ENCODE peak calls at places on chromosomes 13 and 19, in eight cellular contexts. A is cardiac fibroblast; H is upper lobe of right lung; T is GM12865; V is AG09309; O is epithelial cell of esophagus; E is CD8-positive, alpha-beta T cell; X is MM.1S. W is an unnamed sample.

GRCh38 chr19:45613926-45614725 is 12.1 kb upstream of the GPR4 start:
- DNase-seq in T (peak; percentile 88), E (no peak), X (peak; percentile 54), O (peak; percentile 96), H (no peak), V (peak; percentile 85), A (peak; percentile 88), W (peak; percentile 62)

GRCh38 chr19:27972291-27973040 is 1240.5 kb downstream of the UQCRFS1 start:
- DNase-seq in T (no peak), O (peak; percentile 10), H (no peak), X (no peak), A (peak; percentile 7), E (no peak), V (no peak), W (no peak)

GRCh38 chr19:54188224-54188871 is 1.0 kb downstream of the MBOAT7 start:
- DNase-seq in O (peak; percentile 26), T (no peak), A (peak; percentile 48), H (peak; percentile 60), V (no peak), X (no peak), E (no peak), W (no peak)

GRCh38 chr13:28469316-28469715 is 25.6 kb downstream of the FLT1 start:
- DNase-seq in T (no peak), E (no peak), V (no peak), H (no peak), X (no peak), A (no peak), O (no peak), W (no peak)

GRCh38 chr19:33510728-33511255 is 10.8 kb downstream of the PEPD start:
- DNase-seq in X (no peak), O (no peak), E (no peak), V (no peak), A (no peak), H (no peak), T (no peak), W (no peak)

GRCh38 chr13:33015791-33016323 is 366 bp upstream of the KL start:
- DNase-seq in A (no peak), T (peak; percentile 43), O (no peak), V (no peak), X (no peak), H (peak; percentile 65), E (no peak), W (no peak)

GRCh38 chr19:33290082-33290815 is 12.1 kb downstream of the CEBPA start:
- DNase-seq in O (peak; percentile 82), T (no peak), A (no peak), H (peak; percentile 70), E (no peak), V (no peak), X (no peak), W (no peak)

GRCh38 chr19:11375143-11375948 is 880 bp downstream of the SWSAP1 start:
- DNase-seq in A (no peak), O (no peak), E (peak; percentile 84), H (peak; percentile 87), V (no peak), X (peak; percentile 62), T (peak; percentile 88), W (no peak)

GRCh38 chr19:7867092-7867844 is 6.9 kb downstream of the PRR36 start:
- DNase-seq in T (no peak), V (no peak), E (no peak), X (no peak), A (no peak), O (no peak), H (no peak), W (no peak)

GRCh38 chr13:98672947-98673545 is 79.4 kb downstream of the SLC15A1 start:
- DNase-seq in T (peak; percentile 80), E (peak; percentile 64), X (peak; percentile 83), O (peak; percentile 76), A (peak; percentile 85), V (peak; percentile 52), H (peak; percentile 76), W (peak; percentile 35)

GRCh38 chr19:1853295-1854031 is 5.2 kb upstream of the REXO1 start:
- DNase-seq in H (peak; percentile 91), T (peak; percentile 90), A (peak; percentile 84), X (peak; percentile 94), E (peak; percentile 85), V (no peak), O (peak; percentile 85), W (peak; percentile 56)

GRCh38 chr13:31556376-31556775 is 182.9 kb upstream of the RXFP2 start:
- DNase-seq in A (peak; percentile 5), O (no peak), V (peak; percentile 40), T (no peak), H (no peak), E (no peak), X (no peak), W (no peak)

GRCh38 chr19:661427-662196 is 1.4 kb downstream of the RNF126 start:
- DNase-seq in T (peak; percentile 76), V (no peak), E (peak; percentile 81), H (no peak), O (peak; percentile 44), X (peak; percentile 87), A (no peak), W (no peak)

DNA sequence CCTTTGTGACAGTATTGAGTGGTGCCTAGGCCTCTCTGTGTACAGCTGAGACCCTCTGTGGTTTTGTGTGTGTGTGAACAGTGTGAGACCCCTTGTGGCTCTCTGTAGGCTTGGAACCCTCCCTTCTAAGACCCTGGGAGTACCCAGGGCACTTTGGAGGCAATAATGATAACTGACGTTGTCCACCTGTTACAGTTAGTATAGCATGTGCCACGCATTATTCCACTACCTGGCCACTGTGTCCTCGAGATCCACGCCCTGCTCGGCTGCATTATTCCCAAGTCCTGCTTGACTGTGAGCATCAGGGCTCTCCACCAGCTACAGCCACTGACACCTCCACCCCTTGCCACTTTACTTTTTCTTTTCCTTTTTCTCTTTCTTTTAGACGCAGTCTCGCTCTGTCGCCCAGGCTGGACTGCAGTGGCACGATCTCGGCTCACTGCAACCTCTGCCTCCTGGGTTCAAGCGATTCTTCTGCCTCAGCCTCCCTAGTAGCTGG is 2.0 kb downstream of the GRAMD1A start:
- DNase-seq in A (no peak), H (no peak), T (no peak), V (no peak), E (no peak), X (no peak), O (no peak), W (no peak)
- H3K4me3 ChIP-seq in A (peak overlapping the region; percentile 82), H (peak overlapping the region; percentile 87), T (no peak overlapping the region), V (no peak overlapping the region), E (peak overlapping the region; percentile 41), X (no peak overlapping the region), O (no peak overlapping the region), W (peak overlapping the region; percentile 66)

GRCh38 chr19:13058951-13059660 is 43.6 kb downstream of the LYL1 start:
- DNase-seq in E (no peak), V (no peak), A (peak; percentile 23), O (no peak), X (no peak), H (no peak), T (no peak), W (no peak)
- TF ChIP-seq CTCF in E (no peak), V (peak; percentile 4), A (no peak), O (no peak), X (no peak), H (no peak), T (no peak), W (no peak)

DNA sequence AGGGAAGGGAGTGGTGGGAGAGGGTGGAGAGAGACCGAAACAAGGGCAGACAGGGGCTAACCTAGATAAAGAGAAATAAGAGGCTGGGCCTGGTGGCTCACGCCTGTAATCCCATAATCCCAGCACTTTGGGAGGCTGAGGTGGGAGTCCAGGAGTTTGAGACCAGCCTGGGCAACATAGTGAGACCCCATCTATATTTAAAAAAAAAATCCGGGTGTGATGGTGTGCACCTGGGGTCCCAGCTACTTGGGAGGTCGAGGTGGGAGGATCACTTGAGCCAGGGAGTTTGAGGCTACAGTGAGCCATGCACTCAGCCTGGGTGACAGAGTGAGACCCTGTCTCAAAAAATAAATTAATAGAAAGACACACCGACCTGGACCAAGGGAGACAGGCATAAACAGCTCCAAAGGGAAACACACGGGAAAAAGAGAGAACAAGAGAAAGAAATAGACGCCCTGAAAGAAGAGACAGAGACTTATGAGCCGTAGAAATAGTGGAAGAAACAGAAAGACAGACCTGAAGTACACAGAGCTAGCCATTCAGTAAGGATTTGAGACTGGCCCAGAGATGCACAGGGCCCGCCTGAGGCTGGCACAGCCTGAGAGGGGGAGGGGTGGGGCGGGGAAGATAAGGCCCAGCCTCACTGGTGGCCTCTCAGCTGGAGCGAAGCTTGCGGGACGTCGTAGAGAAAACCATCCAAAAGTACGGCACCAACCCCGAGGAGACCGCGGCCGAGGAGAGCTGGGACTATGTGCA is 2.2 kb downstream of the CD37 start:
- DNase-seq in O (no peak), V (no peak), X (no peak), A (no peak), H (no peak), T (no peak), E (no peak), W (no peak)
- H3K4me3 ChIP-seq in O (no peak overlapping the region), V (no peak overlapping the region), X (no peak overlapping the region), A (no peak overlapping the region), H (no peak overlapping the region), T (peak overlapping the region; percentile 84), E (peak overlapping the region; percentile 11), W (peak overlapping the region; percentile 55)

GRCh38 chr13:50612717-50613116 is 230.8 kb downstream of the DLEU7 start:
- DNase-seq in V (no peak), A (no peak), X (no peak), O (no peak), T (peak; percentile 18), E (no peak), H (no peak), W (no peak)
- TF ChIP-seq CTCF in V (no peak), A (no peak), X (no peak), O (no peak), T (no peak), E (no peak), H (no peak), W (no peak)

DNA sequence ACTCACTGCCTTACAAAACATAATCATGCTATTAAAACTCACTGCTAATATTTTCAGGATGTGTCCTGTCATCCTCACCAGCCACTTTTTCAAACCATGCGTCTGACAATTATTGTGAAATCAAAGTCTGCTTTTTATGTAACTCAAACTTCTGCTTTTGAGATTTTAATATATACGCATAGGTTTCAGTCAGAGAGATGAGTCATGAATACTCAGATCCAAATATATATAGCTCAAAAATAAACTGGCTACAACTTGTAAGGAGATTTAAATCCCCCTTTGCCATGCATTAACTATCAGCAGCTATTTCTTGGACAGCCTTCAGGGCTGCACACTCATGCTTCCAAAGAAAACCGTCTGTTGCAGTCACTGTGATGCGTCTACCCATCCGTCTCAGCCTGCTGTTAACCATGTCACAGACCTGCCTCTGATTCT is 34.0 kb upstream of the SGCG start:
- DNase-seq in H (no peak), V (no peak), A (no peak), X (no peak), O (peak; percentile 37), T (no peak), E (no peak), W (no peak)
- H3K4me3 ChIP-seq in H (peak overlapping the region; percentile 9), V (no peak overlapping the region), A (no peak overlapping the region), X (no peak overlapping the region), O (no peak overlapping the region), T (no peak overlapping the region), E (no peak overlapping the region), W (no peak overlapping the region)

DNA sequence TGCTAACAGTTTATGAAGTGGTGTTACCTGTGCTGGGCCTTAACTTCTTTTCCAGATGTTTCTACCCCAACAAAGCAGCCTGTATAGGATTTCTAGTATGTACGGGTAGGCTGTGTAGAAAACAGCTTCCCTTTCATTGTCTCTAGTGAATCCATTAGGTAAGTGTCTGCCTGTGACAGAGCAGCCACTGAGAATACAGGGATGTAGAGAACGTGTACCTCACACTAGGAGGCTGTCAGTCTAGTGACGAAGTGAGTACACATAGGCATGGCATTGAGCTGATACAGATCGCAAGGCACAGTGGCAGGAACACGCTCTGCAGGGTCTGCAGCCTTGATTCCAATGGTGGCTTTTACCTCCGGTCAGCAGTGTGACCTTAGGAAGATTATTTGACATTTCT is 117.7 kb downstream of the SHISA2 start:
- DNase-seq in E (no peak), H (no peak), X (no peak), T (no peak), O (no peak), A (no peak), V (no peak), W (no peak)
- TF ChIP-seq CTCF in E (no peak), H (no peak), X (no peak), T (no peak), O (no peak), A (no peak), V (no peak), W (no peak)